ENCODE peak calls at places on chromosomes 3 and 15, in six cellular contexts. Q, X, G, J, Z and L are unnamed samples.

GRCh38 chr15:40844543-40844981 is 714 bp downstream of the SPINT1 start:
- DNase-seq in Q (no peak), X (peak; percentile 29), G (no peak), J (no peak), Z (no peak), L (no peak)

GRCh38 chr3:187762792-187763191 is 17.5 kb upstream of the BCL6 start:
- DNase-seq in Q (no peak), X (no peak), G (no peak), J (no peak), Z (no peak), L (no peak)

GRCh38 chr3:141124715-141125114 is 73.6 kb downstream of the SPSB4 start:
- DNase-seq in Q (no peak), X (no peak), G (no peak), J (no peak), Z (no peak), L (no peak)

GRCh38 chr3:96779810-96780209 is 34.6 kb upstream of the EPHA6 start:
- DNase-seq in Q (no peak), X (no peak), G (no peak), J (no peak), Z (no peak), L (no peak)

GRCh38 chr15:40064231-40064894 is 25.4 kb upstream of the SRP14 start:
- DNase-seq in Q (no peak), X (no peak), G (peak; percentile 62), J (no peak), Z (no peak), L (no peak)

GRCh38 chr15:56128081-56128480 is 115.6 kb downstream of the RFX7 start:
- DNase-seq in Q (no peak), X (no peak), G (no peak), J (no peak), Z (no peak), L (no peak)

GRCh38 chr3:172201990-172202318 is 162.6 kb downstream of the FNDC3B start:
- DNase-seq in Q (peak; percentile 80), X (no peak), G (peak; percentile 93), J (no peak), Z (no peak), L (no peak)

GRCh38 chr3:72246685-72247084 is 461.7 kb upstream of the PROK2 start:
- DNase-seq in Q (no peak), X (no peak), G (no peak), J (no peak), Z (no peak), L (no peak)

GRCh38 chr3:139797724-139798343 is 120.1 kb upstream of the NMNAT3 start:
- DNase-seq in Q (no peak), X (peak; percentile 18), G (no peak), J (no peak), Z (no peak), L (no peak)

GRCh38 chr3:126216416-126216815 is 36.0 kb upstream of the ALDH1L1 start:
- DNase-seq in Q (peak; percentile 87), X (no peak), G (no peak), J (no peak), Z (no peak), L (no peak)

GRCh38 chr15:51390239-51390931 is 48.9 kb downstream of the GLDN start:
- DNase-seq in Q (no peak), X (no peak), G (no peak), J (no peak), Z (no peak), L (no peak)

GRCh38 chr3:16102905-16103364 is 71.5 kb upstream of the GALNT15 start:
- DNase-seq in Q (peak; percentile 87), X (no peak), G (no peak), J (no peak), Z (no peak), L (no peak)

GRCh38 chr3:27714101-27714526 is 8.0 kb downstream of the EOMES start:
- DNase-seq in Q (no peak), X (no peak), G (no peak), J (no peak), Z (no peak), L (no peak)

GRCh38 chr3:63970596-63971468 is 52.5 kb downstream of the PSMD6 start:
- DNase-seq in Q (no peak), X (no peak), G (no peak), J (no peak), Z (no peak), L (no peak)

GRCh38 chr15:43958894-43959330 is 132.1 kb downstream of the WDR76 start:
- DNase-seq in Q (no peak), X (no peak), G (peak; percentile 13), J (no peak), Z (no peak), L (no peak)

GRCh38 chr15:22224241-22224671 is 143.9 kb downstream of the OR4M2 start:
- DNase-seq in Q (no peak), X (no peak), G (no peak), J (no peak), Z (no peak), L (no peak)

GRCh38 chr15:96367436-96368200 is 37.1 kb downstream of the NR2F2 start:
- DNase-seq in Q (no peak), X (no peak), G (no peak), J (no peak), Z (no peak), L (no peak)